ENCODE peak calls at places on chromosome 19, in seven cellular contexts. V, R, M, E, U, Q and P are unnamed samples.

GRCh38 chr19:48841047-48841446 is 4.8 kb upstream of the HSD17B14 start:
- DNase-seq in V (no peak), M (no peak), E (no peak), U (no peak), Q (no peak), R (no peak), P (no peak)

GRCh38 chr19:56942749-56943148 is 102.2 kb upstream of the PEG3 start:
- DNase-seq in U (no peak), M (peak; percentile 33), V (no peak), E (peak; percentile 26), R (no peak), Q (peak; percentile 14), P (peak; percentile 62)

GRCh38 chr19:44553478-44554171 is 24.1 kb upstream of the CEACAM20 start:
- DNase-seq in U (no peak), R (no peak), Q (no peak), M (no peak), E (no peak), V (no peak), P (no peak)

GRCh38 chr19:42409477-42409876 is 17.7 kb downstream of the LIPE start:
- DNase-seq in M (no peak), R (no peak), Q (no peak), E (no peak), U (no peak), V (no peak), P (no peak)

GRCh38 chr19:48419158-48419920 is 25.9 kb downstream of the GRIN2D start:
- DNase-seq in Q (peak; percentile 8), V (peak; percentile 42), R (peak; percentile 86), U (peak; percentile 45), M (peak; percentile 86), E (peak; percentile 88), P (peak; percentile 64)

GRCh38 chr19:35451278-35452096 is 3.4 kb downstream of the FFAR2 start:
- DNase-seq in M (no peak), R (no peak), E (no peak), V (no peak), Q (no peak), U (no peak), P (no peak)

GRCh38 chr19:50567052-50567841 is 988 bp downstream of the LRRC4B start:
- DNase-seq in M (no peak), E (peak; percentile 29), V (no peak), Q (no peak), R (peak; percentile 70), U (no peak), P (peak; percentile 57)

GRCh38 chr19:47603706-47604310 is 5.1 kb upstream of the BICRA start:
- DNase-seq in Q (no peak), M (no peak), R (no peak), E (no peak), V (no peak), U (no peak), P (no peak)

GRCh38 chr19:49224856-49225255 is 67.3 kb downstream of the TRPM4 start:
- DNase-seq in E (peak; percentile 84), U (peak; percentile 61), R (peak; percentile 78), Q (peak; percentile 47), V (peak; percentile 57), M (peak; percentile 87), P (peak; percentile 48)

GRCh38 chr19:30625947-30626346 is 253.8 kb downstream of the ZNF536 start:
- DNase-seq in U (no peak), Q (no peak), M (no peak), E (no peak), V (no peak), R (no peak), P (no peak)

GRCh38 chr19:42313096-42313839 is at the start of gene TMEM145:
- DNase-seq in U (peak; percentile 64), Q (peak; percentile 35), R (peak; percentile 79), M (peak; percentile 73), V (peak; percentile 52), E (peak; percentile 78), P (peak; percentile 51)

GRCh38 chr19:56983148-56983547 is 136.6 kb upstream of the USP29 start:
- DNase-seq in U (no peak), R (no peak), M (no peak), V (no peak), E (peak; percentile 75), Q (no peak), P (peak; percentile 63)

GRCh38 chr19:7820588-7820987 is 9.4 kb upstream of the EVI5L start:
- DNase-seq in E (no peak), R (no peak), U (no peak), V (no peak), Q (no peak), M (no peak), P (no peak)

GRCh38 chr19:58568731-58569130 is 4.4 kb downstream of the MZF1 start:
- DNase-seq in Q (no peak), U (no peak), R (no peak), M (no peak), V (no peak), E (no peak), P (no peak)

GRCh38 chr19:45402469-45403070 is 2.3 kb downstream of the PPP1R13L start:
- DNase-seq in R (peak; percentile 88), U (peak; percentile 37), M (peak; percentile 85), V (no peak), Q (peak; percentile 81), E (peak; percentile 92), P (no peak)

GRCh38 chr19:5608271-5608666 is 14.3 kb downstream of the SAFB2 start:
- DNase-seq in U (no peak), V (no peak), M (no peak), Q (no peak), E (no peak), R (no peak), P (no peak)

GRCh38 chr19:35963514-35963913 is 27.3 kb downstream of the LRFN3 start:
- DNase-seq in M (peak; percentile 76), E (peak; percentile 76), R (peak; percentile 88), U (peak; percentile 68), Q (peak; percentile 75), V (peak; percentile 56), P (peak; percentile 69)

GRCh38 chr19:16542045-16542893 is at the start of gene CHERP:
- DNase-seq in V (peak; percentile 91), R (peak; percentile 93), Q (peak; percentile 98), M (peak; percentile 92), E (peak; percentile 96), U (peak; percentile 94), P (peak; percentile 95)

GRCh38 chr19:46000497-46001246 is 5.4 kb downstream of the CCDC61 start:
- DNase-seq in R (peak; percentile 78), V (no peak), Q (peak; percentile 28), E (peak; percentile 49), M (peak; percentile 80), U (no peak), P (peak; percentile 40)

GRCh38 chr19:58469241-58470013 is 2.5 kb downstream of the ZNF324 start:
- DNase-seq in Q (no peak), R (no peak), M (no peak), V (no peak), E (no peak), U (no peak), P (no peak)

GRCh38 chr19:15210323-15210774 is 9.6 kb upstream of the NOTCH3 start:
- DNase-seq in E (no peak), M (no peak), V (peak; percentile 59), U (peak; percentile 76), Q (peak; percentile 39), R (no peak), P (no peak)

GRCh38 chr19:14088634-14089411 is 1.7 kb downstream of the SAMD1 start:
- DNase-seq in Q (no peak), R (no peak), V (no peak), U (no peak), M (no peak), E (no peak), P (no peak)

GRCh38 chr19:43664008-43664407 is 6.0 kb downstream of the PLAUR start:
- DNase-seq in U (no peak), V (no peak), R (no peak), M (no peak), E (no peak), Q (peak; percentile 18), P (no peak)

GRCh38 chr19:4914736-4915501 is 5.6 kb downstream of the UHRF1 start:
- DNase-seq in V (peak; percentile 69), M (no peak), U (peak; percentile 82), R (no peak), Q (peak; percentile 46), E (peak; percentile 40), P (no peak)

GRCh38 chr19:35151273-35152065 is 3.1 kb upstream of the FXYD5 start:
- DNase-seq in R (no peak), E (peak; percentile 49), U (no peak), Q (peak; percentile 84), M (peak; percentile 61), V (no peak), P (no peak)

DNA sequence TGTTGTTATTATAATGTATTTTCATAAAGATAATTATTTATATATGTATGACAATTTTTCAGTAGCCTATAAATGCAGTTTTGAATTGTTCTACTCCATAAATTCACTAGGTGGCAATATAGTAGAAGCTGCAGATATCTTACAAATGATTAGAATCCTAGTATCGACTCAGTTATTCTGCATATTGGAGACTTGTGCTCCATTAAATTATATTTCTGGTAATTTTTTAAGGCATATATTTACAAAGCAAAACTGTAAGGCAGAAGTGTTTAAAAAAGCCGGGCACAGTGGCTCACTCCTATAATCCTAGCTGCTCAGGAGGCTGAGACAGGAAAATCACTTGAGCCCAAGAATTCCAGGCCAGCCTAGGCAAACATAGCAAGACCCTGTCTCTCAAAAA is 58.7 kb downstream of the DPY19L3 start:
- DNase-seq in M (no peak), V (peak; percentile 10), Q (peak; percentile 27), E (no peak), R (no peak), U (peak; percentile 8), P (no peak)
- H3K18ac ChIP-seq in M (no peak overlapping the region), V (no peak overlapping the region), Q (no peak overlapping the region), E (no peak overlapping the region), R (no peak overlapping the region), U (no peak overlapping the region), P (no peak overlapping the region)

GRCh38 chr19:52785506-52785905 is 1.1 kb downstream of the ZNF600 start:
- DNase-seq in E (no peak), M (no peak), R (no peak), Q (no peak), V (no peak), U (no peak), P (no peak)
- H3K18ac ChIP-seq in E (no peak overlapping the region), M (no peak overlapping the region), R (no peak overlapping the region), Q (no peak overlapping the region), V (no peak overlapping the region), U (no peak overlapping the region), P (no peak overlapping the region)

GRCh38 chr19:401836-402535 is 7.0 kb downstream of the C2CD4C start:
- DNase-seq in V (no peak), R (peak; percentile 46), E (no peak), U (no peak), M (peak; percentile 26), Q (no peak), P (no peak)

GRCh38 chr19:405138-405965 is 3.6 kb downstream of the C2CD4C start:
- DNase-seq in U (no peak), M (peak; percentile 33), V (no peak), E (no peak), R (peak; percentile 46), Q (no peak), P (no peak)

GRCh38 chr19:403221-404036 is 5.5 kb downstream of the C2CD4C start:
- DNase-seq in E (no peak), V (no peak), U (no peak), Q (no peak), M (peak; percentile 28), R (peak; percentile 45), P (no peak)

GRCh38 chr19:400976-401835 is 7.7 kb downstream of the C2CD4C start:
- DNase-seq in Q (no peak), V (no peak), E (no peak), U (no peak), M (peak; percentile 22), R (peak; percentile 41), P (no peak)

GRCh38 chr19:402786-403185 is 6.2 kb downstream of the C2CD4C start:
- DNase-seq in U (no peak), Q (no peak), V (no peak), M (peak; percentile 15), E (no peak), R (peak; percentile 39), P (no peak)
- H3K18ac ChIP-seq in U (no peak overlapping the region), Q (no peak overlapping the region), V (no peak overlapping the region), M (no peak overlapping the region), E (no peak overlapping the region), R (no peak overlapping the region), P (peak overlapping the region; percentile 83)

GRCh38 chr19:38090561-38090960 is 133.5 kb downstream of the DPF1 start:
- DNase-seq in E (no peak), R (no peak), Q (no peak), U (no peak), V (no peak), M (no peak), P (no peak)
- H3K18ac ChIP-seq in E (no peak overlapping the region), R (no peak overlapping the region), Q (no peak overlapping the region), U (no peak overlapping the region), V (no peak overlapping the region), M (no peak overlapping the region), P (no peak overlapping the region)